ENCODE peak calls at places on chromosomes 5 and 9, in five cellular contexts. H is GM12892, I is heart left ventricle, M is IMR-90, W is Peyer's patch. A is an unnamed sample.

GRCh38 chr5:102654559-102655354 is 100.3 kb upstream of the PAM start:
- DNase-seq in M (no peak), H (no peak), W (no peak), I (no peak), A (no peak)

GRCh38 chr5:76204713-76205112 is 121.5 kb downstream of the SV2C start:
- DNase-seq in I (no peak), W (no peak), H (no peak), M (no peak), A (no peak)

GRCh38 chr9:123658792-123659191 is 271.1 kb downstream of the DENND1A start:
- DNase-seq in H (no peak), W (no peak), I (no peak), M (no peak), A (no peak)

GRCh38 chr5:111902436-111902835 is 145.4 kb upstream of the NREP start:
- DNase-seq in M (no peak), I (no peak), H (no peak), W (no peak), A (no peak)

GRCh38 chr9:88258012-88258411 is 119.7 kb upstream of the SPATA31C2 start:
- DNase-seq in I (peak), W (no peak), H (no peak), M (peak), A (no peak)

GRCh38 chr9:123893146-123893545 is 36.8 kb downstream of the DENND1A start:
- DNase-seq in I (no peak), H (no peak), M (no peak), W (no peak), A (no peak)

GRCh38 chr5:134948929-134949328 is 18.8 kb upstream of the CATSPER3 start:
- DNase-seq in H (no peak), M (peak), W (no peak), I (peak), A (no peak)

GRCh38 chr5:119335261-119335677 is 20.6 kb upstream of the TNFAIP8 start:
- DNase-seq in W (no peak), M (no peak), I (no peak), H (no peak), A (no peak)

GRCh38 chr5:181181650-181182565 is 23.1 kb downstream of the TRIM7 start:
- DNase-seq in H (no peak), I (peak), W (peak), M (peak), A (peak)

GRCh38 chr9:126592461-126592860 is 21.3 kb upstream of the LMX1B start:
- DNase-seq in I (no peak), H (no peak), W (no peak), M (no peak), A (no peak)

GRCh38 chr5:169421677-169422076 is 120.7 kb upstream of the SLIT3 start:
- DNase-seq in I (no peak), M (no peak), H (no peak), W (no peak), A (no peak)

GRCh38 chr5:65721775-65722574 is at the start of the genes NLN and SGTB:
- DNase-seq in M (peak), H (peak), I (peak), W (peak), A (peak)
- TF ChIP-seq POLR2A in M (no peak), H (peak), I (no peak), W (no peak), A (peak)

GRCh38 chr5:96590796-96591195 is 71.4 kb upstream of the CAST start:
- DNase-seq in M (no peak), W (no peak), I (no peak), H (no peak), A (no peak)

GRCh38 chr5:96584712-96585111 is 77.5 kb upstream of the CAST start:
- DNase-seq in I (no peak), H (no peak), M (no peak), W (no peak), A (no peak)

DNA sequence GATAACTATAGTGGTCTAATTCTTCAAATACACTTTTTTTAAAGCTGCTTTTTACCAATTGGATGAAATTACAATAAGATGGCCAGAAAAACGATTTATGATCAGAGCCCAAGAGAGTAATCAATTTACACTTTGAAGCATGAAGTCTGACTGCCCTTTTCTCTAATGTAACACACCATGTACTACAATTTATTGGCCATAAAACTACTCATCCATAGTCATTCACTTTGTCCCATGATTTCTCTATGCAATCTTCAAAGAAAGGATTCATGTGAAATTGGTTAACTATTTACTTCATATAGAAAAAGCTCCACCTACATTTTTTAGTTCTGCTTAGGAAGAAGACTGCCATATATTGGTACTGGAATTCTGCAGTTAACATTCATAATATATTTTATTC is 73.6 kb upstream of the CAST start:
- DNase-seq in H (no peak), M (no peak), W (no peak), I (no peak), A (no peak)
- TF ChIP-seq POLR2A in H (no peak), M (no peak), W (no peak), I (no peak), A (no peak)

GRCh38 chr9:25677301-25678146 is 720 bp downstream of the TUSC1 start:
- DNase-seq in M (peak), I (peak), W (peak), H (no peak), A (peak)
- TF ChIP-seq POLR2A in M (no peak), I (no peak), W (peak), H (no peak), A (peak)

GRCh38 chr5:139788294-139788875 is 7.2 kb upstream of the PSD2 start:
- DNase-seq in H (no peak), I (no peak), W (no peak), M (no peak), A (no peak)
- TF ChIP-seq POLR2A in H (no peak), I (no peak), W (no peak), M (no peak), A (no peak)

GRCh38 chr5:74866653-74867162 is 521 bp upstream of the FAM169A start:
- DNase-seq in W (no peak), I (no peak), H (no peak), M (no peak), A (no peak)
- TF ChIP-seq POLR2A in W (no peak), I (no peak), H (no peak), M (no peak), A (no peak)

GRCh38 chr9:89440046-89440445 is 57.9 kb downstream of the SEMA4D start:
- DNase-seq in H (no peak), M (no peak), I (no peak), W (no peak), A (no peak)
- TF ChIP-seq POLR2A in H (no peak), M (no peak), I (no peak), W (no peak), A (no peak)

DNA sequence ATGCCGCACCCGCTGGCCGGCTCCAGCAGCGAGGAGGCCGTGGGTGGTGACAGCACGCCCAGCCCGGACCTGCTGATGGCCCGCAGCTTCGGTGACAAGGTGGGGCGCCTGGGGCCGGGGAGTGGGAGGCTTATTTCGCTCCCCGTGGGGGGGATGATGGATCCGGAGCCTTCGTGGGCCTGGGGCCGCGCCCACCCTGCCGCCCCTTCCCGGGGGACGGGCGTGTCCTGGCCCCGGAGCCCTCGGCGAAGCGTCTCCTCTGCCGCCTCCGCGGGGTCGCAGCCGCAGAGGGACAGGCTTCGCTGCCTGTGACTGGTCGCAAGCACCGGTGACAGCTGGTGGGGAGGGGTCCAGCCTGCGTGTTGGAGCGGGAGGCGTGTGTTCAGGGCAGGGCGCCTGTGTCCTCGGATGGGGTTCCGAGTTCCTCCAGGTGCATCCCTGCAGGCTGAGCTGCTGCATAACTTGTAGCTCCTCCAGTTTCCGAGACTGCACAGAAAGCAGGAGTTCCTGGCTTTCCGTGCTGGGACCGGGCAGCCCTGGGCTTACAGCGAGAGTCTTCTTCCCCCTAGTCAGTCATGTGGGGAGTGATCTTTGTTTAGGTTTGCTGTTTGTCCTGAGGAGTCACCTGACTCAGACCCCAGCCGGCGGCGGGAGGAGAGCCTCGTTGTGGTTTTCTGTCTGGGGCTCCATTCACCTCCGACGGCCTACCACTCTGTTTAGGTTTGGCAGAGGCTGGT is 667 bp downstream of the SNX30 start:
- DNase-seq in H (peak), M (peak), W (peak), I (peak), A (peak)
- TF ChIP-seq POLR2A in H (no peak), M (peak), W (no peak), I (no peak), A (no peak)

GRCh38 chr5:39362646-39363045 is 1.6 kb downstream of the C9 start:
- DNase-seq in M (no peak), H (no peak), W (no peak), I (no peak), A (no peak)

GRCh38 chr5:39363217-39363616 is 1.1 kb downstream of the C9 start:
- DNase-seq in M (no peak), W (no peak), I (no peak), H (no peak), A (no peak)

GRCh38 chr5:39361306-39361705 is 3.0 kb downstream of the C9 start:
- DNase-seq in W (no peak), M (no peak), H (no peak), I (no peak), A (no peak)

GRCh38 chr5:39367711-39368110 is 3.4 kb upstream of the C9 start:
- DNase-seq in M (no peak), H (no peak), W (no peak), I (no peak), A (no peak)

DNA sequence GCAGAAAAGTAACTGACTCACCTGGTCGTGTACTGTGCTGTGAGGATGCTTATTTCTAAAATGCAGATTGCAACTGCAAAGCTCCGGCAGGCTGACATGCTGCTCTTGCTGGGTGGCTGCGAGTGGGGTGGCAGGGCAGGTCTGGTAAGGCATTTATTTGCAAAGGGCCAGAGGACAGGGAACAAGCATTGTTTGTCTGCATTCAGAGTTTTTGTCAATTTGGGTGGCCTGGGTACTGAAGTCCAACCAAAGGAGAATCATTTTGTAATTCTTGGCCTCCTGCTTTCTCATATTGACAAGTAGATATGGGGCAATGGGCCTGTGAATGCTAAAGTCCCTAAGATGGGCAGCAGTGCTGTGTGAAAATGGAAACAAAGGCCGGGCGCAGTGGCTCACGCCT is at the start of gene C9:
- DNase-seq in M (no peak), I (no peak), H (no peak), W (no peak), A (no peak)
- TF ChIP-seq POLR2A in M (no peak), I (no peak), H (no peak), W (no peak), A (no peak)

DNA sequence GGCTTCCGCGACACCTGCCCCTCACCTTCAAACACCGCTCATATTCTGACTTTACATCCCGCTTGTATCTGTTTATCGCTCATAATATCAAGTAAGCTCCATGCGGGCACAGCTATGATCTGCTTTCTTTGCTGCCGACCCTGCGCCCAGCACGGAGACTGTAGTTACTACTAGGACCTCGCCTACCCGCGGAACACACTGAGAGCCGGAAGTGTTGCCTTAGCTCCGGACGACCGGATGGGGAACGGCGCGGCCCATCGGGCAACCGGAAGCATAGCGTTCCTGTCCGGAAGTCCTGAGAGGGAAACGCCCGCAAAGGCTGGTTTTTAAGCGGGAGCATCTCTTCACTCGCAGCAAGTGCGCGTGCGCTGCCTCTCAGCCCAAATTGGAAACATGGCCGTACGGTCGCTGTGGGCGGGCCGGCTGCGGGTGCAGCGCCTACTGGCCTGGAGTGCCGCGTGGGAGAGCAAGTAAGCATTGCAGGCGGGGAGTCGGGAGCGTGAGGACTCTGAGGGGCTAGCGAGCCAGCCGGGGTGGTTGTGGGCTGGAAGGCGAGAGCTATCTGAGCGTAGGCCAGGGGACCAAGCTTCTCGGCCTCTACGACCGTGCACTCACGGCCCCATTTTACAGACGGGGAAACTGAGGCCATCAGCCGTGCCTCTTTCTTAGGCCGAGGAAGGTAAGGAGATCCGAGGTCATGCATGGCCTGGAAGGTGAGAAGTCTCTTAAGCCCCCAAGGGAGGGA is at the start of gene GRPEL2:
- DNase-seq in M (peak), W (peak), I (peak), H (peak), A (peak)
- TF ChIP-seq POLR2A in M (peak), W (peak), I (no peak), H (peak), A (peak)

GRCh38 chr5:220008-220407 is 1.9 kb downstream of the SDHA start:
- DNase-seq in H (no peak), I (no peak), M (no peak), W (no peak), A (no peak)

GRCh38 chr5:219492-219891 is 1.4 kb downstream of the SDHA start:
- DNase-seq in H (no peak), M (peak), I (no peak), W (peak), A (no peak)

GRCh38 chr5:213803-214395 is 4.1 kb downstream of the CCDC127 start:
- DNase-seq in M (no peak), H (no peak), I (no peak), W (no peak), A (no peak)

GRCh38 chr5:218457-219289 is 553 bp downstream of the SDHA start:
- DNase-seq in I (no peak), M (peak), H (no peak), W (peak), A (no peak)

DNA sequence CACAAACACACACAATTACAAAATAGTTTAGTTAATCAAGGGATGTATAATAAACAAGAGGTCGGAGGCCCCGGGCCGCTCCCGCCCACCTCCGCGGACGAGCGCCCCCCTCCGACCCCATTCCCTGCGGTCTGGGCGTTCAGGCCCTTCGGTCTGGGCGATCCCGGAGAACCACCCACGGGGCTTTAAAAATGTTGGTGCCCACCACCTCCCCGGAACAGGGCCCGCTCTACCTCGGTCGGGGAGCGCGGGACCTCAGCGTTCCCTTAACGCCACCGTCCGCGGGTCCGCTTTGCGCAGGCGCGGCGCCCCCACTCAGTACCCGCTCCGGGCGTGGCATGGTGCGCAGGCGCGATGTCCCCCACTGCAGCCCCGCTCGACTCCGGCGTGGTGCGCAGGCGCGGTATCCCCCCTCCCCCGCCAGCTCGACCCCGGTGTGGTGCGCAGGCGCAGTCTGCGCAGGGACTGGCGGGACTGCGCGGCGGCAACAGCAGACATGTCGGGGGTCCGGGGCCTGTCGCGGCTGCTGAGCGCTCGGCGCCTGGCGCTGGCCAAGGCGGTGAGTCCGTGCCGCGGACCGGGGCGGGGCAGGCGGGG is at the start of the genes CCDC127 and SDHA:
- DNase-seq in H (peak), I (peak), M (peak), W (peak), A (peak)
- TF ChIP-seq POLR2A in H (peak), I (no peak), M (peak), W (peak), A (peak)